ENCODE peak calls at places on chromosomes 6 and 20, in five cellular contexts. Z is HepG2, M is heart left ventricle, Q is right atrium auricular region, O is mesenchymal stem cell. A is an unnamed sample. For H3K9me3, the result is how much of the 10 kb centered on the place peaks cover.

GRCh38 chr20:63536241-63536977 is 767 bp downstream of the PTK6 start:
- DNase-seq in Z (no peak), M (peak), Q (no peak), O (peak), A (no peak)

GRCh38 chr20:57629976-57630525 is 9.8 kb upstream of the ZBP1 start:
- DNase-seq in Z (no peak), M (no peak), Q (peak), O (no peak), A (no peak)

GRCh38 chr6:168713839-168714238 is 272.9 kb downstream of the SMOC2 start:
- DNase-seq in Z (peak), M (no peak), Q (no peak), O (no peak), A (no peak)

GRCh38 chr20:24703284-24703610 is 233.8 kb downstream of the SYNDIG1 start:
- DNase-seq in Z (no peak), M (no peak), Q (no peak), O (no peak), A (no peak)

GRCh38 chr6:142378138-142378875 is 76.5 kb downstream of the ADGRG6 start:
- DNase-seq in Z (peak), M (no peak), Q (no peak), O (peak), A (peak)

GRCh38 chr6:3456794-3457709 is at the start of gene SLC22A23:
- DNase-seq in Z (peak), M (peak), Q (no peak), O (no peak), A (peak)

GRCh38 chr6:169157474-169158181 is 96.0 kb downstream of the THBS2 start:
- DNase-seq in Z (no peak), M (no peak), Q (no peak), O (no peak), A (no peak)

GRCh38 chr20:61459266-61459665 is 207.2 kb downstream of the CDH4 start:
- DNase-seq in Z (no peak), M (no peak), Q (no peak), O (no peak), A (no peak)

GRCh38 chr6:151257984-151258445 is 18.2 kb downstream of the AKAP12 start:
- DNase-seq in Z (no peak), M (no peak), Q (no peak), O (peak), A (no peak)

GRCh38 chr6:16130932-16131387 is 2.1 kb downstream of the MYLIP start:
- DNase-seq in Z (peak), M (no peak), Q (no peak), O (peak), A (peak)

GRCh38 chr20:38680492-38681118 is 43.7 kb upstream of the SLC32A1 start:
- DNase-seq in Z (peak), M (no peak), Q (no peak), O (peak), A (peak)

GRCh38 chr6:142605922-142606321 is 304.1 kb downstream of the ADGRG6 start:
- DNase-seq in Z (no peak), M (no peak), Q (no peak), O (peak), A (peak)

GRCh38 chr6:3162565-3163247 is 5.4 kb upstream of the TUBB2A start:
- DNase-seq in Z (peak), M (peak), Q (peak), O (peak), A (peak)

GRCh38 chr6:131255434-131255833 is 120.2 kb downstream of the AKAP7 start:
- DNase-seq in Z (no peak), M (no peak), Q (no peak), O (no peak), A (no peak)

GRCh38 chr6:27428502-27428901 is 39.9 kb downstream of the ZNF391 start:
- DNase-seq in Z (no peak), M (no peak), Q (no peak), O (no peak), A (no peak)

GRCh38 chr20:37517371-37517748 is 3.7 kb upstream of the NNAT start:
- DNase-seq in Z (no peak), M (no peak), Q (no peak), O (no peak), A (no peak)

GRCh38 chr6:154408906-154409500 is 52.4 kb upstream of the IPCEF1 start:
- DNase-seq in Z (no peak), M (peak), Q (no peak), O (peak), A (no peak)

GRCh38 chr6:10478187-10479040 is 42.7 kb upstream of the GCNT2 start:
- DNase-seq in Z (peak), M (no peak), Q (no peak), O (peak), A (peak)

GRCh38 chr6:156840136-156840535 is 63.0 kb downstream of the ARID1B start:
- DNase-seq in Z (no peak), M (no peak), Q (no peak), O (no peak), A (no peak)

GRCh38 chr20:35731469-35731788 is 10.6 kb downstream of the RBM39 start:
- DNase-seq in Z (no peak), M (no peak), Q (no peak), O (no peak), A (no peak)

GRCh38 chr6:15628499-15629131 is 34.2 kb downstream of the DTNBP1 start:
- DNase-seq in Z (no peak), M (no peak), Q (no peak), O (peak), A (peak)

GRCh38 chr6:148430897-148431296 is 88.3 kb downstream of the SASH1 start:
- DNase-seq in Z (no peak), M (no peak), Q (no peak), O (no peak), A (no peak)

GRCh38 chr6:136326038-136326561 is 36.5 kb upstream of the BCLAF1 start:
- DNase-seq in Z (peak), M (no peak), Q (no peak), O (peak), A (peak)

GRCh38 chr20:42442728-42443127 is 747.0 kb downstream of the PTPRT start:
- DNase-seq in Z (no peak), M (peak), Q (peak), O (no peak), A (no peak)

GRCh38 chr20:42441196-42441861 is 748.4 kb downstream of the PTPRT start:
- DNase-seq in Z (no peak), M (no peak), Q (no peak), O (no peak), A (no peak)

GRCh38 chr20:42441862-42442196 is 747.9 kb downstream of the PTPRT start:
- DNase-seq in Z (no peak), M (no peak), Q (no peak), O (no peak), A (no peak)

GRCh38 chr20:42444799-42445198 is 744.9 kb downstream of the PTPRT start:
- DNase-seq in Z (no peak), M (no peak), Q (no peak), O (no peak), A (no peak)

DNA sequence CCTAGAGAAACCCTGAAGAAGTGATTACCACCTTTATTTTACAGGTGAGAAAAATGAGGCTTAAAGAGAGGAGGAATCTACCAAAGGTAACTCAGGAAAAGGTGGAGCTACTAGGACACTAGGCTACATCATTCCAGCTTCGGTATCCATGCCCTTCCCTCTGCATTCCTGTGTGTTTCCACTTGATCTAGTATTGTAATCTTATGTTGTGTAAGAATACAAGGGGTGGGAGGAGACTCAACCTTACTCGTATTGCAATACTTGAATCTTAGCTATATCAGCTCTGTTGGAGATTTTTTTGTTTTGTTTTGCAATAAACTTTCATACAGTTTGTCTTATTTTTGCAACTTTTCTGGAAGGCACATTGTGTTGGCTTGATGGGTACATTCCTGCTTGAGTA is 742.4 kb downstream of the PTPRT start:
- DNase-seq in Z (no peak), M (no peak), Q (no peak), O (no peak), A (no peak)
- H3K9me3 ChIP-seq in Z (under half), M (under half), Q (under half), O (under half), A (under half)

GRCh38 chr6:125988280-125988679 is 1.9 kb downstream of the TRMT11 start:
- DNase-seq in Z (no peak), M (no peak), Q (no peak), O (no peak), A (no peak)
- H3K9me3 ChIP-seq in Z (under half), M (under half), Q (under half), O (under half), A (under half)

GRCh38 chr6:159304641-159305040 is 135.4 kb downstream of the FNDC1 start:
- DNase-seq in Z (no peak), M (no peak), Q (no peak), O (no peak), A (no peak)
- H3K9me3 ChIP-seq in Z (under half), M (under half), Q (under half), O (under half), A (under half)

GRCh38 chr6:31328355-31328960 is 28.5 kb downstream of the HLA-B start:
- DNase-seq in Z (no peak), M (no peak), Q (no peak), O (no peak), A (no peak)

GRCh38 chr6:31336872-31337496 is 20.0 kb downstream of the HLA-B start:
- DNase-seq in Z (no peak), M (no peak), Q (no peak), O (no peak), A (peak)

GRCh38 chr6:31332637-31333602 is 24.1 kb downstream of the HLA-B start:
- DNase-seq in Z (no peak), M (no peak), Q (no peak), O (no peak), A (no peak)
- H3K9me3 ChIP-seq in Z (under half), M (under half), Q (under half), O (half or more), A (under half)

A was measured in mammary epithelial cell.